ENCODE peak calls at places on chromosomes 3 and 15, in five cellular contexts. N is HFF-Myc; J is psoas muscle; X is HCT116; D is stimulated activated CD8-positive, alpha-beta memory T cell treated with anti-CD3 and anti-CD28 coated beads, Interleukin-15, amount 100 ng/mL, for 4 hours. W is an unnamed sample.
A peak's percentile ranks its signal among the peaks of the same experiment; 100 is the strongest.

GRCh38 chr15:101490408-101490891 is 943 bp upstream of the PCSK6 start:
- DNase-seq in N (no peak), J (no peak), D (no peak), X (no peak), W (no peak)

GRCh38 chr3:12549971-12550760 is 4.9 kb upstream of the MKRN2OS start:
- DNase-seq in N (no peak), J (no peak), D (no peak), X (no peak), W (no peak)

GRCh38 chr3:172666873-172667694 is 43.8 kb downstream of the NCEH1 start:
- DNase-seq in J (peak; percentile 45), D (peak; percentile 7), N (peak; percentile 62), X (peak; percentile 67), W (peak; percentile 71)

GRCh38 chr3:122074621-122075265 is 19.6 kb downstream of the CD86 start:
- DNase-seq in N (no peak), X (no peak), J (peak; percentile 51), D (no peak), W (no peak)

GRCh38 chr15:68695061-68695595 is 116.3 kb downstream of the CORO2B start:
- DNase-seq in N (no peak), X (no peak), D (no peak), J (no peak), W (no peak)

GRCh38 chr3:168096210-168096795 is 579 bp upstream of the GOLIM4 start:
- DNase-seq in X (peak; percentile 83), N (peak; percentile 85), D (peak; percentile 1), J (peak; percentile 61), W (no peak)

GRCh38 chr3:149494759-149495580 is 20.5 kb downstream of the TM4SF4 start:
- DNase-seq in X (no peak), D (no peak), J (no peak), N (no peak), W (no peak)

GRCh38 chr15:37967788-37968187 is 33.3 kb downstream of the TMCO5A start:
- DNase-seq in J (no peak), D (no peak), X (no peak), N (no peak), W (no peak)

GRCh38 chr3:193053031-193053430 is 135.4 kb upstream of the MB21D2 start:
- DNase-seq in N (no peak), X (no peak), J (no peak), D (no peak), W (no peak)

GRCh38 chr3:97360804-97361203 is 403.8 kb upstream of the ARL6 start:
- DNase-seq in D (no peak), J (no peak), N (no peak), X (no peak), W (no peak)

GRCh38 chr3:138042043-138042442 is 32.1 kb downstream of the CLDN18 start:
- DNase-seq in D (no peak), J (no peak), N (no peak), X (no peak), W (no peak)

GRCh38 chr3:4741404-4742307 is 237.6 kb upstream of the BHLHE40 start:
- DNase-seq in D (no peak), N (peak; percentile 96), J (peak; percentile 40), X (peak; percentile 83), W (peak; percentile 77)

GRCh38 chr15:60408438-60409105 is 10.8 kb upstream of the ANXA2 start:
- DNase-seq in J (no peak), D (no peak), N (no peak), X (no peak), W (no peak)

GRCh38 chr3:50491023-50491422 is 12.4 kb downstream of the CACNA2D2 start:
- DNase-seq in N (no peak), D (no peak), J (no peak), X (no peak), W (no peak)

GRCh38 chr3:183253364-183253960 is 409 bp downstream of the B3GNT5 start:
- DNase-seq in D (no peak), N (no peak), X (no peak), J (peak; percentile 80), W (peak; percentile 84)

GRCh38 chr3:198071602-198072285 is 111.7 kb downstream of the LMLN start:
- DNase-seq in J (no peak), N (peak; percentile 87), X (peak; percentile 99), D (peak; percentile 20), W (no peak)

GRCh38 chr15:74050127-74050526 is 32.2 kb downstream of the GOLGA6A start:
- DNase-seq in D (no peak), X (no peak), N (no peak), J (no peak), W (no peak)

GRCh38 chr3:244041-244440 is 47.5 kb downstream of the CHL1 start:
- DNase-seq in D (no peak), X (no peak), J (no peak), N (no peak), W (no peak)

GRCh38 chr3:193464889-193465288 is 86.3 kb upstream of the ATP13A5 start:
- DNase-seq in J (no peak), D (no peak), N (no peak), X (no peak), W (no peak)